ENCODE peak calls at places on chromosomes 4 and X, in five cellular contexts. One of them, this sample, is unnamed.

GRCh38 chr4:623914-624626 is 1.3 kb upstream of the PDE6B start:
- DNase-seq in neural crest cell: no peak
- DNase-seq in fibroblast of the aortic adventitia: no peak
- DNase-seq in upper lobe of right lung: no peak
- DNase-seq in CD4-positive, alpha-beta T cell: no peak
- DNase-seq in this sample: no peak

GRCh38 chrX:45515262-45516215 is 314.9 kb upstream of the DIPK2B start:
- DNase-seq in neural crest cell: no peak
- DNase-seq in fibroblast of the aortic adventitia: peak
- DNase-seq in upper lobe of right lung: peak
- DNase-seq in CD4-positive, alpha-beta T cell: peak
- DNase-seq in this sample: peak

GRCh38 chr4:139454646-139455045 is 725 bp downstream of the RAB33B start:
- DNase-seq in neural crest cell: no peak
- DNase-seq in fibroblast of the aortic adventitia: no peak
- DNase-seq in upper lobe of right lung: no peak
- DNase-seq in CD4-positive, alpha-beta T cell: no peak
- DNase-seq in this sample: no peak

GRCh38 chr4:170651786-170652185 is 562.0 kb upstream of the AADAT start:
- DNase-seq in neural crest cell: no peak
- DNase-seq in fibroblast of the aortic adventitia: peak
- DNase-seq in upper lobe of right lung: no peak
- DNase-seq in CD4-positive, alpha-beta T cell: no peak
- DNase-seq in this sample: no peak

GRCh38 chr4:17111959-17112659 is 213.7 kb upstream of the LDB2 start:
- DNase-seq in neural crest cell: peak
- DNase-seq in fibroblast of the aortic adventitia: no peak
- DNase-seq in upper lobe of right lung: no peak
- DNase-seq in CD4-positive, alpha-beta T cell: no peak
- DNase-seq in this sample: peak

GRCh38 chr4:19675172-19675811 is 576.4 kb upstream of the SLIT2 start:
- DNase-seq in neural crest cell: no peak
- DNase-seq in fibroblast of the aortic adventitia: peak
- DNase-seq in upper lobe of right lung: no peak
- DNase-seq in CD4-positive, alpha-beta T cell: no peak
- DNase-seq in this sample: no peak

GRCh38 chrX:25034889-25035288 is 19.1 kb upstream of the ARX start:
- DNase-seq in neural crest cell: no peak
- DNase-seq in fibroblast of the aortic adventitia: no peak
- DNase-seq in upper lobe of right lung: no peak
- DNase-seq in CD4-positive, alpha-beta T cell: no peak
- DNase-seq in this sample: no peak

GRCh38 chr4:110823251-110823650 is 200.4 kb upstream of the PITX2 start:
- DNase-seq in neural crest cell: no peak
- DNase-seq in fibroblast of the aortic adventitia: peak
- DNase-seq in upper lobe of right lung: no peak
- DNase-seq in CD4-positive, alpha-beta T cell: no peak
- DNase-seq in this sample: no peak

GRCh38 chrX:72540318-72540717 is 32.3 kb downstream of the HDAC8 start:
- DNase-seq in neural crest cell: no peak
- DNase-seq in fibroblast of the aortic adventitia: peak
- DNase-seq in upper lobe of right lung: no peak
- DNase-seq in CD4-positive, alpha-beta T cell: no peak
- DNase-seq in this sample: peak

GRCh38 chr4:63556332-63556731 is 852.9 kb downstream of the TECRL start:
- DNase-seq in neural crest cell: no peak
- DNase-seq in fibroblast of the aortic adventitia: no peak
- DNase-seq in upper lobe of right lung: no peak
- DNase-seq in CD4-positive, alpha-beta T cell: no peak
- DNase-seq in this sample: no peak

GRCh38 chrX:115229337-115229991 is 4.4 kb downstream of the LRCH2 start:
- DNase-seq in neural crest cell: no peak
- DNase-seq in fibroblast of the aortic adventitia: no peak
- DNase-seq in upper lobe of right lung: no peak
- DNase-seq in CD4-positive, alpha-beta T cell: no peak
- DNase-seq in this sample: no peak

GRCh38 chr4:156705291-156705690 is 266.3 kb downstream of the PDGFC start:
- DNase-seq in neural crest cell: no peak
- DNase-seq in fibroblast of the aortic adventitia: peak
- DNase-seq in upper lobe of right lung: no peak
- DNase-seq in CD4-positive, alpha-beta T cell: no peak
- DNase-seq in this sample: no peak

GRCh38 chr4:151098191-151098590 is 1.2 kb upstream of the RPS3A start:
- DNase-seq in neural crest cell: no peak
- DNase-seq in fibroblast of the aortic adventitia: no peak
- DNase-seq in upper lobe of right lung: no peak
- DNase-seq in CD4-positive, alpha-beta T cell: no peak
- DNase-seq in this sample: no peak

GRCh38 chrX:39969099-39969825 is 128.5 kb downstream of the BCOR start:
- DNase-seq in neural crest cell: no peak
- DNase-seq in fibroblast of the aortic adventitia: no peak
- DNase-seq in upper lobe of right lung: no peak
- DNase-seq in CD4-positive, alpha-beta T cell: peak
- DNase-seq in this sample: no peak

GRCh38 chrX:66050140-66050569 is 10.3 kb upstream of the VSIG4 start:
- DNase-seq in neural crest cell: no peak
- DNase-seq in fibroblast of the aortic adventitia: no peak
- DNase-seq in upper lobe of right lung: no peak
- DNase-seq in CD4-positive, alpha-beta T cell: no peak
- DNase-seq in this sample: no peak
- TF ChIP-seq CTCF in neural crest cell: no peak
- TF ChIP-seq CTCF in fibroblast of the aortic adventitia: no peak
- TF ChIP-seq CTCF in upper lobe of right lung: no peak
- TF ChIP-seq CTCF in CD4-positive, alpha-beta T cell: no peak
- TF ChIP-seq CTCF in this sample: no peak

DNA sequence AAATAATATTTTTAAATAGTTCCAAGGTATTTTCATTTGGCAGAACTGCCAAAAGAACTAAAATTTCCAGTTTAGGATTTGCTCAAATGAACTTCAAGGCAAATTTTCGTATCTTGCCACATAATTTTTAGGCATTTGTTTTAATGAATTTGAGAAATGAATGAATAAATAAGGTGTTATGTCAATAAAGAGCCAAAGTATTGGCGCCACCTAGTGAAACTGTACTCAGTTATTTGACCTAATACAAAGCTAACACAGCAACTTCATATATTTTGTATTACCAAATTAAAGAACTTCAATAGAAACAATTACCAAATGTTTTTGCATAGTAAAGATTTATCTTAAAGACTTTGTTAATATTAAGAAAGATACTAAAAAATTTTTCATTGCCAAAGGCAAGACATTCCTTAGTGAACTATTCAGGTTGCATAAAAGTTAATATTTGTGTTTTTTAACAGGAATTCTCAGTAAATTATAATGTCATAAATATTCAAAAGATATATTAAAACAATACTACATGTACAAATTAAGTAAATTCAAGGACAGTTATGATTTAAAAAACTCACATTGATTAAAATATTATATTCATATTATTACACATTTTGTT is 50.3 kb downstream of the STPG2 start:
- DNase-seq in neural crest cell: no peak
- DNase-seq in fibroblast of the aortic adventitia: peak
- DNase-seq in upper lobe of right lung: no peak
- DNase-seq in CD4-positive, alpha-beta T cell: no peak
- DNase-seq in this sample: no peak
- TF ChIP-seq CTCF in neural crest cell: peak
- TF ChIP-seq CTCF in fibroblast of the aortic adventitia: peak
- TF ChIP-seq CTCF in upper lobe of right lung: peak
- TF ChIP-seq CTCF in CD4-positive, alpha-beta T cell: peak
- TF ChIP-seq CTCF in this sample: peak

DNA sequence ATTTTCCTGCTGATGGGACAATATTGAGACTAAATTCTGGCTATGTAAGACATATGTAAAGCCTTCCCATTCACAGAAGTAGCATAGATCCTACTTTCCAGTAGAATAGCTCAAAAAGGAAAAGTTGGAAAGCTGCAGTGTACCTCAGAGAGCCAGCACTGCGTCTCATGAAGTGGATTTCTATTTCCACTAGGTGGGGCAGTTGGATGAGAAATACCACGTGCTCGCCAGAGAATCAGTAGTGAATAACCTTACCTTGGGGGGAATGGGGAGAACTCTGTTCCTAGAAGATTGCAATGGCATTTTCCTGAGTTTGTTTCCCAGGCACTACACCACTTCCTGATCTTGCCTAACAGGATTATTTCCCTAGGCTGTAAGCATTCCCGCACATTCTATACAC is 907.1 kb downstream of the FSTL5 start:
- DNase-seq in neural crest cell: no peak
- DNase-seq in fibroblast of the aortic adventitia: no peak
- DNase-seq in upper lobe of right lung: no peak
- DNase-seq in CD4-positive, alpha-beta T cell: no peak
- DNase-seq in this sample: peak
- TF ChIP-seq CTCF in neural crest cell: peak
- TF ChIP-seq CTCF in fibroblast of the aortic adventitia: no peak
- TF ChIP-seq CTCF in upper lobe of right lung: no peak
- TF ChIP-seq CTCF in CD4-positive, alpha-beta T cell: no peak
- TF ChIP-seq CTCF in this sample: no peak

GRCh38 chrX:15143825-15144121 is 126.1 kb downstream of the ASB9 start:
- DNase-seq in neural crest cell: no peak
- DNase-seq in fibroblast of the aortic adventitia: no peak
- DNase-seq in upper lobe of right lung: no peak
- DNase-seq in CD4-positive, alpha-beta T cell: no peak
- DNase-seq in this sample: no peak

GRCh38 chrX:15143050-15143824 is 126.6 kb downstream of the ASB9 start:
- DNase-seq in neural crest cell: peak
- DNase-seq in fibroblast of the aortic adventitia: peak
- DNase-seq in upper lobe of right lung: peak
- DNase-seq in CD4-positive, alpha-beta T cell: peak
- DNase-seq in this sample: peak

GRCh38 chrX:15142084-15142715 is 127.7 kb downstream of the ASB9 start:
- DNase-seq in neural crest cell: no peak
- DNase-seq in fibroblast of the aortic adventitia: no peak
- DNase-seq in upper lobe of right lung: no peak
- DNase-seq in CD4-positive, alpha-beta T cell: no peak
- DNase-seq in this sample: peak

GRCh38 chrX:15150578-15150977 is 119.3 kb downstream of the ASB9 start:
- DNase-seq in neural crest cell: no peak
- DNase-seq in fibroblast of the aortic adventitia: no peak
- DNase-seq in upper lobe of right lung: no peak
- DNase-seq in CD4-positive, alpha-beta T cell: no peak
- DNase-seq in this sample: no peak

DNA sequence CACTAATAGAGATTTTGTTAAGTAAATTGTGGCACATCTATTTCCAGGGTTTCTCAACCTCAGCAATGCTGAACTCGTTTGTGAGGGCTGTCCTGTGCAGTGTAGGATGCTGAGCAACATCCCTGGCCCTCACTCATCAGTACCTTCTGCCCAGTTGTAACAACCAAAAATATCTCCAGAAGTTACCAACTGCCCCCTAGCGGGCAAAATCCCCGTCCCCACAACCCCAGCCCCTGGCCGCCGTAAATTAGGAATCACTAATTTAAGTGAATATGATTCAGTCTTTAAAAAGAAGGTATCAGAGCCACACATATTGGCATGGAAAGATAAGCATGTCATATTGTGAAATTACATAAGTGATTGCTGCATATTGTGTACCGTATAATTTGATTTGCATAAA is 123.4 kb downstream of the ASB9 start:
- DNase-seq in neural crest cell: peak
- DNase-seq in fibroblast of the aortic adventitia: peak
- DNase-seq in upper lobe of right lung: no peak
- DNase-seq in CD4-positive, alpha-beta T cell: no peak
- DNase-seq in this sample: peak
- TF ChIP-seq CTCF in neural crest cell: peak
- TF ChIP-seq CTCF in fibroblast of the aortic adventitia: peak
- TF ChIP-seq CTCF in upper lobe of right lung: peak
- TF ChIP-seq CTCF in CD4-positive, alpha-beta T cell: peak
- TF ChIP-seq CTCF in this sample: peak

GRCh38 chr4:28686618-28687017 is 1826.0 kb downstream of the STIM2 start:
- DNase-seq in neural crest cell: peak
- DNase-seq in fibroblast of the aortic adventitia: peak
- DNase-seq in upper lobe of right lung: no peak
- DNase-seq in CD4-positive, alpha-beta T cell: no peak
- DNase-seq in this sample: peak
- TF ChIP-seq CTCF in neural crest cell: peak
- TF ChIP-seq CTCF in fibroblast of the aortic adventitia: peak
- TF ChIP-seq CTCF in upper lobe of right lung: peak
- TF ChIP-seq CTCF in CD4-positive, alpha-beta T cell: no peak
- TF ChIP-seq CTCF in this sample: peak

DNA sequence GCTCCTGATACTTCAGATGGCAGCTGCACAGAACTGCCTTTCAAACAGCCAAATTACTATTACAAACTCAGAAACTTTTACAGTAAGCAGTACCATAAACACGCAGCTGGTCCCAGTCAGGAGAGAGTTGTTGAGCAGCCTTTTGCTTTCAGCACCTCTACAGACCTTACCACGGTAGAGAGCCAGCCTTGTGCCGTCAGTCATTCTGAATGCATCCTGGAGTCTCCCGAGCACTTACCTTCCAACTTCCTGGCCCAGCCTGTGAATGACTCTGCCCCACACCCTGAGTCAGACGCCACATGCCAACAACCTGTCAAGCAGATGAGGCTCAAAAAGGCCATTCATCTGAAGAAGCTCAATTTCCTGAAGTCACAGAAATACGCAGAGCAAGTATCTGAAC is 12.4 kb downstream of the ZBTB49 start:
- DNase-seq in neural crest cell: no peak
- DNase-seq in fibroblast of the aortic adventitia: no peak
- DNase-seq in upper lobe of right lung: no peak
- DNase-seq in CD4-positive, alpha-beta T cell: no peak
- DNase-seq in this sample: no peak
- TF ChIP-seq CTCF in neural crest cell: no peak
- TF ChIP-seq CTCF in fibroblast of the aortic adventitia: no peak
- TF ChIP-seq CTCF in upper lobe of right lung: no peak
- TF ChIP-seq CTCF in CD4-positive, alpha-beta T cell: no peak
- TF ChIP-seq CTCF in this sample: no peak

GRCh38 chrX:128460835-128461234 is 408.6 kb upstream of the ACTRT1 start:
- DNase-seq in neural crest cell: no peak
- DNase-seq in fibroblast of the aortic adventitia: no peak
- DNase-seq in upper lobe of right lung: no peak
- DNase-seq in CD4-positive, alpha-beta T cell: no peak
- DNase-seq in this sample: no peak
- TF ChIP-seq CTCF in neural crest cell: peak
- TF ChIP-seq CTCF in fibroblast of the aortic adventitia: no peak
- TF ChIP-seq CTCF in upper lobe of right lung: no peak
- TF ChIP-seq CTCF in CD4-positive, alpha-beta T cell: no peak
- TF ChIP-seq CTCF in this sample: no peak

GRCh38 chrX:9434151-9434550 is 30.7 kb upstream of the TBL1X start:
- DNase-seq in neural crest cell: no peak
- DNase-seq in fibroblast of the aortic adventitia: no peak
- DNase-seq in upper lobe of right lung: no peak
- DNase-seq in CD4-positive, alpha-beta T cell: no peak
- DNase-seq in this sample: no peak
- TF ChIP-seq CTCF in neural crest cell: no peak
- TF ChIP-seq CTCF in fibroblast of the aortic adventitia: no peak
- TF ChIP-seq CTCF in upper lobe of right lung: no peak
- TF ChIP-seq CTCF in CD4-positive, alpha-beta T cell: no peak
- TF ChIP-seq CTCF in this sample: no peak